ENCODE peak calls at places on chromosomes 7 and 10, in ten cellular contexts. One of them, this sample, is unnamed.

GRCh38 chr10:3827266-3827665 is 42.3 kb upstream of the KLF6 start:
- DNase-seq in lower lobe of right lung: no peak
- DNase-seq in SW480: no peak
- DNase-seq in OCI-LY7: no peak
- DNase-seq in neural crest cell: no peak
- DNase-seq in NCI-H69: no peak
- DNase-seq in osteocyte: no peak
- DNase-seq in B cell: no peak
- DNase-seq in cardiac septum: no peak
- DNase-seq in RPMI7951: no peak
- DNase-seq in this sample: no peak

GRCh38 chr7:133431134-133431711 is 178.3 kb downstream of the EXOC4 start:
- DNase-seq in lower lobe of right lung: no peak
- DNase-seq in SW480: no peak
- DNase-seq in OCI-LY7: no peak
- DNase-seq in neural crest cell: no peak
- DNase-seq in NCI-H69: peak
- DNase-seq in osteocyte: no peak
- DNase-seq in B cell: no peak
- DNase-seq in cardiac septum: no peak
- DNase-seq in RPMI7951: no peak
- DNase-seq in this sample: no peak

GRCh38 chr10:125164421-125164820 is 4.1 kb upstream of the CTBP2 start:
- DNase-seq in lower lobe of right lung: no peak
- DNase-seq in SW480: no peak
- DNase-seq in OCI-LY7: no peak
- DNase-seq in neural crest cell: no peak
- DNase-seq in NCI-H69: no peak
- DNase-seq in osteocyte: peak
- DNase-seq in B cell: no peak
- DNase-seq in cardiac septum: no peak
- DNase-seq in RPMI7951: no peak
- DNase-seq in this sample: no peak

GRCh38 chr10:77359287-77359691 is 278.3 kb downstream of the KCNMA1 start:
- DNase-seq in lower lobe of right lung: no peak
- DNase-seq in SW480: no peak
- DNase-seq in OCI-LY7: no peak
- DNase-seq in neural crest cell: no peak
- DNase-seq in NCI-H69: peak
- DNase-seq in osteocyte: no peak
- DNase-seq in B cell: no peak
- DNase-seq in cardiac septum: no peak
- DNase-seq in RPMI7951: no peak
- DNase-seq in this sample: no peak

GRCh38 chr10:19874791-19875190 is 58.6 kb downstream of the PLXDC2 start:
- DNase-seq in lower lobe of right lung: no peak
- DNase-seq in SW480: no peak
- DNase-seq in OCI-LY7: no peak
- DNase-seq in neural crest cell: no peak
- DNase-seq in NCI-H69: no peak
- DNase-seq in osteocyte: no peak
- DNase-seq in B cell: no peak
- DNase-seq in cardiac septum: no peak
- DNase-seq in RPMI7951: no peak
- DNase-seq in this sample: no peak

GRCh38 chr7:157347217-157347904 is 10.6 kb downstream of the DNAJB6 start:
- DNase-seq in lower lobe of right lung: no peak
- DNase-seq in SW480: no peak
- DNase-seq in OCI-LY7: no peak
- DNase-seq in neural crest cell: no peak
- DNase-seq in NCI-H69: no peak
- DNase-seq in osteocyte: no peak
- DNase-seq in B cell: no peak
- DNase-seq in cardiac septum: no peak
- DNase-seq in RPMI7951: peak
- DNase-seq in this sample: no peak

GRCh38 chr7:28891192-28891872 is 66.8 kb downstream of the TRIL start:
- DNase-seq in lower lobe of right lung: no peak
- DNase-seq in SW480: no peak
- DNase-seq in OCI-LY7: no peak
- DNase-seq in neural crest cell: no peak
- DNase-seq in NCI-H69: no peak
- DNase-seq in osteocyte: no peak
- DNase-seq in B cell: no peak
- DNase-seq in cardiac septum: no peak
- DNase-seq in RPMI7951: no peak
- DNase-seq in this sample: peak

GRCh38 chr10:109934958-109935793 is 11.9 kb upstream of the XPNPEP1 start:
- DNase-seq in lower lobe of right lung: no peak
- DNase-seq in SW480: peak
- DNase-seq in OCI-LY7: no peak
- DNase-seq in neural crest cell: no peak
- DNase-seq in NCI-H69: peak
- DNase-seq in osteocyte: peak
- DNase-seq in B cell: no peak
- DNase-seq in cardiac septum: no peak
- DNase-seq in RPMI7951: peak
- DNase-seq in this sample: peak

GRCh38 chr10:116259638-116260037 is 13.4 kb downstream of the GFRA1 start:
- DNase-seq in lower lobe of right lung: no peak
- DNase-seq in SW480: no peak
- DNase-seq in OCI-LY7: no peak
- DNase-seq in neural crest cell: no peak
- DNase-seq in NCI-H69: no peak
- DNase-seq in osteocyte: no peak
- DNase-seq in B cell: no peak
- DNase-seq in cardiac septum: no peak
- DNase-seq in RPMI7951: no peak
- DNase-seq in this sample: no peak

GRCh38 chr7:157675427-157675930 is 338.7 kb downstream of the DNAJB6 start:
- DNase-seq in lower lobe of right lung: no peak
- DNase-seq in SW480: no peak
- DNase-seq in OCI-LY7: no peak
- DNase-seq in neural crest cell: no peak
- DNase-seq in NCI-H69: no peak
- DNase-seq in osteocyte: no peak
- DNase-seq in B cell: no peak
- DNase-seq in cardiac septum: peak
- DNase-seq in RPMI7951: no peak
- DNase-seq in this sample: no peak

GRCh38 chr10:122786269-122786668 is 59.4 kb downstream of the CUZD1 start:
- DNase-seq in lower lobe of right lung: no peak
- DNase-seq in SW480: peak
- DNase-seq in OCI-LY7: peak
- DNase-seq in neural crest cell: peak
- DNase-seq in NCI-H69: no peak
- DNase-seq in osteocyte: no peak
- DNase-seq in B cell: no peak
- DNase-seq in cardiac septum: no peak
- DNase-seq in RPMI7951: peak
- DNase-seq in this sample: peak

GRCh38 chr7:143892527-143893300 is 9.3 kb downstream of the TCAF1 start:
- DNase-seq in lower lobe of right lung: no peak
- DNase-seq in SW480: no peak
- DNase-seq in OCI-LY7: peak
- DNase-seq in neural crest cell: no peak
- DNase-seq in NCI-H69: peak
- DNase-seq in osteocyte: no peak
- DNase-seq in B cell: no peak
- DNase-seq in cardiac septum: no peak
- DNase-seq in RPMI7951: peak
- DNase-seq in this sample: no peak

GRCh38 chr10:67115972-67116371 is 190.1 kb downstream of the LRRTM3 start:
- DNase-seq in lower lobe of right lung: no peak
- DNase-seq in SW480: no peak
- DNase-seq in OCI-LY7: no peak
- DNase-seq in neural crest cell: no peak
- DNase-seq in NCI-H69: peak
- DNase-seq in osteocyte: no peak
- DNase-seq in B cell: no peak
- DNase-seq in cardiac septum: no peak
- DNase-seq in RPMI7951: no peak
- DNase-seq in this sample: no peak

GRCh38 chr7:2394566-2395082 is 8.8 kb upstream of the CHST12 start:
- DNase-seq in lower lobe of right lung: no peak
- DNase-seq in SW480: no peak
- DNase-seq in OCI-LY7: no peak
- DNase-seq in neural crest cell: no peak
- DNase-seq in NCI-H69: no peak
- DNase-seq in osteocyte: no peak
- DNase-seq in B cell: no peak
- DNase-seq in cardiac septum: no peak
- DNase-seq in RPMI7951: no peak
- DNase-seq in this sample: no peak

GRCh38 chr10:12107781-12108180 is 21.7 kb upstream of the SEC61A2 start:
- DNase-seq in lower lobe of right lung: no peak
- DNase-seq in SW480: no peak
- DNase-seq in OCI-LY7: no peak
- DNase-seq in neural crest cell: no peak
- DNase-seq in NCI-H69: no peak
- DNase-seq in osteocyte: no peak
- DNase-seq in B cell: no peak
- DNase-seq in cardiac septum: no peak
- DNase-seq in RPMI7951: no peak
- DNase-seq in this sample: no peak

GRCh38 chr10:34699904-34700303 is 115.2 kb downstream of the PARD3 start:
- DNase-seq in lower lobe of right lung: no peak
- DNase-seq in SW480: no peak
- DNase-seq in OCI-LY7: no peak
- DNase-seq in neural crest cell: no peak
- DNase-seq in NCI-H69: no peak
- DNase-seq in osteocyte: no peak
- DNase-seq in B cell: no peak
- DNase-seq in cardiac septum: no peak
- DNase-seq in RPMI7951: no peak
- DNase-seq in this sample: no peak

GRCh38 chr10:76874151-76874550 is 763.5 kb downstream of the KCNMA1 start:
- DNase-seq in lower lobe of right lung: no peak
- DNase-seq in SW480: no peak
- DNase-seq in OCI-LY7: no peak
- DNase-seq in neural crest cell: no peak
- DNase-seq in NCI-H69: peak
- DNase-seq in osteocyte: no peak
- DNase-seq in B cell: no peak
- DNase-seq in cardiac septum: no peak
- DNase-seq in RPMI7951: peak
- DNase-seq in this sample: no peak

GRCh38 chr10:124534821-124535601 is 73.4 kb downstream of the LHPP start:
- DNase-seq in lower lobe of right lung: no peak
- DNase-seq in SW480: no peak
- DNase-seq in OCI-LY7: peak
- DNase-seq in neural crest cell: no peak
- DNase-seq in NCI-H69: no peak
- DNase-seq in osteocyte: no peak
- DNase-seq in B cell: no peak
- DNase-seq in cardiac septum: no peak
- DNase-seq in RPMI7951: no peak
- DNase-seq in this sample: no peak

GRCh38 chr7:87148332-87148955 is 3.8 kb upstream of the DMTF1 start:
- DNase-seq in lower lobe of right lung: no peak
- DNase-seq in SW480: peak
- DNase-seq in OCI-LY7: peak
- DNase-seq in neural crest cell: no peak
- DNase-seq in NCI-H69: peak
- DNase-seq in osteocyte: no peak
- DNase-seq in B cell: peak
- DNase-seq in cardiac septum: no peak
- DNase-seq in RPMI7951: peak
- DNase-seq in this sample: no peak

GRCh38 chr7:37524807-37525206 is 76.1 kb upstream of the ELMO1 start:
- DNase-seq in lower lobe of right lung: no peak
- DNase-seq in SW480: no peak
- DNase-seq in OCI-LY7: no peak
- DNase-seq in neural crest cell: no peak
- DNase-seq in NCI-H69: no peak
- DNase-seq in osteocyte: no peak
- DNase-seq in B cell: no peak
- DNase-seq in cardiac septum: no peak
- DNase-seq in RPMI7951: no peak
- DNase-seq in this sample: no peak

GRCh38 chr10:36736311-36736710 is 389.1 kb upstream of the ANKRD30A start:
- DNase-seq in lower lobe of right lung: no peak
- DNase-seq in SW480: no peak
- DNase-seq in OCI-LY7: no peak
- DNase-seq in neural crest cell: no peak
- DNase-seq in NCI-H69: no peak
- DNase-seq in osteocyte: no peak
- DNase-seq in B cell: no peak
- DNase-seq in cardiac septum: no peak
- DNase-seq in RPMI7951: no peak
- DNase-seq in this sample: no peak